ENCODE peak calls at places on chromosomes 4 and X, in four cellular contexts. S, V, M and J are unnamed samples.

GRCh38 chr4:155603360-155603891 is 63.2 kb upstream of the GUCY1A1 start:
- DNase-seq in M (no peak), S (no peak), V (no peak), J (no peak)

GRCh38 chrX:109839694-109840358 is 106.8 kb upstream of the ACSL4 start:
- DNase-seq in S (no peak), V (peak; percentile 29), M (peak; percentile 16), J (no peak)

GRCh38 chrX:134622056-134622812 is 36.0 kb downstream of the PLAC1 start:
- DNase-seq in S (no peak), M (peak; percentile 37), V (no peak), J (no peak)

GRCh38 chr4:75545526-75545925 is 10.3 kb upstream of the ODAPH start:
- DNase-seq in S (no peak), V (no peak), M (no peak), J (no peak)

GRCh38 chrX:48864210-48864609 is 28.8 kb upstream of the PCSK1N start:
- DNase-seq in M (no peak), S (no peak), V (no peak), J (no peak)

GRCh38 chr4:112448211-112448745 is 67.7 kb downstream of the NEUROG2 start:
- DNase-seq in V (no peak), S (no peak), M (no peak), J (no peak)

GRCh38 chrX:155632424-155633100 is 19.8 kb upstream of the TMLHE start:
- DNase-seq in S (no peak), V (no peak), M (no peak), J (no peak)

GRCh38 chr4:88080626-88081025 is 73.2 kb downstream of the PKD2 start:
- DNase-seq in V (no peak), S (no peak), M (no peak), J (no peak)

GRCh38 chrX:109393859-109394258 is 88.0 kb downstream of the GUCY2F start:
- DNase-seq in V (no peak), M (peak; percentile 2), S (no peak), J (no peak)

GRCh38 chr4:149347139-149347538 is 468.5 kb downstream of the IQCM start:
- DNase-seq in S (no peak), V (no peak), M (no peak), J (no peak)

GRCh38 chr4:9861561-9861960 is 80.1 kb downstream of the DRD5 start:
- DNase-seq in V (no peak), M (no peak), S (no peak), J (no peak)

GRCh38 chr4:6986067-6986780 is 56.9 kb upstream of the TADA2B start:
- DNase-seq in S (peak; percentile 64), M (peak; percentile 23), V (peak; percentile 63), J (no peak)

GRCh38 chr4:80091184-80091583 is 18.2 kb upstream of the ANTXR2 start:
- DNase-seq in M (no peak), S (no peak), V (no peak), J (no peak)

GRCh38 chr4:153023692-153024394 is 87.7 kb downstream of the FHDC1 start:
- DNase-seq in S (no peak), V (no peak), M (no peak), J (no peak)

GRCh38 chrX:154019633-154020499 is at the start of gene IRAK1:
- DNase-seq in M (peak; percentile 60), V (peak; percentile 41), S (peak; percentile 71), J (no peak)

GRCh38 chr4:117477925-117478324 is 392.5 kb upstream of the TRAM1L1 start:
- DNase-seq in V (no peak), S (no peak), M (no peak), J (no peak)

GRCh38 chr4:141548791-141549190 is 87.6 kb upstream of the IL15 start:
- DNase-seq in M (no peak), S (no peak), V (no peak), J (no peak)

GRCh38 chr4:90745176-90745575 is 618.0 kb downstream of the CCSER1 start:
- DNase-seq in S (no peak), V (no peak), M (peak; percentile 35), J (no peak)

GRCh38 chrX:103329991-103330390 is at the start of gene TCEAL7:
- DNase-seq in M (no peak), V (no peak), S (no peak), J (no peak)

GRCh38 chrX:1895583-1895982 is 280.7 kb downstream of the ASMT start:
- DNase-seq in S (no peak), M (no peak), V (no peak), J (no peak)

GRCh38 chr4:79207281-79207680 is 118.6 kb downstream of the NAA11 start:
- DNase-seq in S (no peak), M (no peak), V (no peak), J (no peak)

GRCh38 chrX:136767104-136767941 is 13.4 kb downstream of the ARHGEF6 start:
- DNase-seq in M (peak; percentile 36), V (peak; percentile 84), S (peak; percentile 79), J (peak; percentile 30)

GRCh38 chr4:8201341-8201781 is 2.3 kb downstream of the SH3TC1 start:
- DNase-seq in M (no peak), V (no peak), S (no peak), J (no peak)

GRCh38 chr4:89700766-89701165 is 136.2 kb downstream of the SNCA start:
- DNase-seq in M (no peak), S (no peak), V (no peak), J (no peak)

GRCh38 chrX:10173331-10173900 is 16.6 kb downstream of the CLCN4 start:
- DNase-seq in M (no peak), V (peak; percentile 64), S (no peak), J (no peak)

GRCh38 chrX:97563531-97564133 is 679.9 kb downstream of the RPA4 start:
- DNase-seq in M (no peak), V (peak; percentile 36), S (peak; percentile 59), J (no peak)

GRCh38 chr4:78002260-78002659 is 54.9 kb upstream of the FRAS1 start:
- DNase-seq in M (no peak), V (no peak), S (no peak), J (no peak)

GRCh38 chr4:31016322-31017061 is 296.3 kb downstream of the PCDH7 start:
- DNase-seq in S (no peak), V (no peak), M (no peak), J (no peak)
- TF ChIP-seq CTCF in S (no peak), V (no peak), M (no peak), J (no peak)

GRCh38 chr4:16582526-16582925 is 315.9 kb downstream of the LDB2 start:
- DNase-seq in S (no peak), V (no peak), M (no peak), J (no peak)
- TF ChIP-seq CTCF in S (no peak), V (no peak), M (no peak), J (peak; percentile 44)

GRCh38 chr4:101366331-101366730 is 19.0 kb upstream of the PPP3CA start:
- DNase-seq in S (no peak), M (no peak), V (no peak), J (no peak)

GRCh38 chr4:101367201-101367600 is 19.9 kb upstream of the PPP3CA start:
- DNase-seq in V (no peak), M (peak; percentile 9), S (no peak), J (no peak)

GRCh38 chr4:101370663-101371210 is 23.4 kb upstream of the PPP3CA start:
- DNase-seq in S (no peak), M (no peak), V (no peak), J (no peak)
- TF ChIP-seq CTCF in S (no peak), M (no peak), V (no peak), J (no peak)

DNA sequence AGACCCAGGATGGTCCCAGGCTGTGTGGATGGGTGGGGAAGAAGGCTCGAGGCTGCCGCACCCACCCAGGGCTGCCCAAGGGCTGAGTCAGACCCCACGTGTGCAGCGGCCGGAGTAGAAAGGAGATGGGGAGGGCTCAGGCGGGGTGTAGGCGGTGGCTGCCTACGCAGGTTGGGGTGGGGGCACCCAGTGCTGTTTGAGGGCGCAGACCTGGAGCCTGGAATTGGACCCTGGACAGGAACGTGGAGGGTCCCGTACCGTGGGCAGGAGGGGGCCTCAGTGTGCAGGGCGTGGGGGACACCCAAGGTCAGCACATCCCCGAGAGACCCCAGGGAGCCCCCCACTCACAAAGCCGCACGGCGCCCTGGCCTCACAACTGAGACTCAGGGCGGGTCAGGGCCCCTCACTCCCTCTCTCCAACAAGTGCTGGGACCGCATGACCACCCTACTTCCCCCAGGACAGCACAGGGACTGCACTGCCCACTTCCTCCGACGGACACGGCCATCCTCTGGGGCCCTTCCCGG is 79.9 kb downstream of the FAM53A start:
- DNase-seq in S (peak; percentile 39), V (peak; percentile 9), M (no peak), J (no peak)
- TF ChIP-seq CTCF in S (no peak), V (no peak), M (no peak), J (no peak)

DNA sequence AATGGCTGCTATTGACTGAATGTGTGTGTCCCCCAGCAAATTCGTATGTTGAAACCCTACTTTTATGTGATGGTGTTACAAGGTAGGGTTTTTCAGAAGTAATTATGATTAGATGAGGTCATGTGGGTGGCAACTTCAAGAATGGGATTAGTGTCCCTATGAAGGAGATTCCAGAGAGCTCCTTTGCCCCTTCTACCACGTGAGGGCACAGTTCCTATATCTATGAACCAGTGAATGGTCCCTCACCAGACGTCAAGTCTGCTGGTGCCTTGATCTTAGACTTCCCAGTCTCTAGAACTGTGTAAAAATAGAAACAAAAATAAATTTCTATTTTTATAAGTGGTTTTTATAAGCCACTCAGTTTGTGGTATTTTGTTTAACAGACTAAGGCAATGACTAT is 1137.6 kb upstream of the IGFBP7 start:
- DNase-seq in S (no peak), M (peak; percentile 35), V (no peak), J (peak; percentile 32)
- TF ChIP-seq CTCF in S (no peak), M (peak; percentile 23), V (no peak), J (peak; percentile 58)

GRCh38 chr4:41177016-41177415 is 37.3 kb downstream of the APBB2 start:
- DNase-seq in S (no peak), V (no peak), M (peak; percentile 16), J (no peak)
- TF ChIP-seq CTCF in S (no peak), V (no peak), M (no peak), J (no peak)

GRCh38 chr4:98631506-98631905 is 26.9 kb downstream of the TSPAN5 start:
- DNase-seq in V (no peak), S (no peak), M (no peak), J (no peak)

GRCh38 chr4:98632258-98632657 is 26.2 kb downstream of the TSPAN5 start:
- DNase-seq in M (no peak), V (no peak), S (no peak), J (no peak)

GRCh38 chr4:98627883-98628282 is 30.5 kb downstream of the TSPAN5 start:
- DNase-seq in M (no peak), V (no peak), S (no peak), J (no peak)

GRCh38 chr4:98633159-98633558 is 25.3 kb downstream of the TSPAN5 start:
- DNase-seq in V (no peak), M (no peak), S (no peak), J (no peak)

GRCh38 chr4:98630804-98631454 is 27.5 kb downstream of the TSPAN5 start:
- DNase-seq in S (no peak), M (no peak), V (no peak), J (no peak)
- TF ChIP-seq CTCF in S (no peak), M (no peak), V (no peak), J (no peak)